ENCODE peak calls at places on chromosome 4, in ten cellular contexts. H, B, X, Y, S, Z, W, C, E and L are unnamed samples.

GRCh38 chr4:158255727-158256324 is 45.5 kb downstream of the TMEM144 start:
- DNase-seq in C (peak; percentile 69), E (no peak), S (no peak), Y (no peak), B (peak; percentile 61), Z (no peak), W (peak; percentile 70), H (peak; percentile 84), X (peak; percentile 61), L (no peak)

GRCh38 chr4:116400480-116400879 is 684.9 kb downstream of the TRAM1L1 start:
- DNase-seq in Y (no peak), W (no peak), X (peak; percentile 2), E (no peak), H (no peak), B (no peak), S (no peak), Z (no peak), C (no peak), L (no peak)

GRCh38 chr4:86891785-86892638 is at the start of gene C4orf36:
- DNase-seq in E (peak; percentile 41), B (peak; percentile 65), W (peak; percentile 18), C (peak; percentile 42), Y (no peak), X (peak; percentile 34), S (peak; percentile 79), H (no peak), Z (peak; percentile 88), L (peak; percentile 79)

GRCh38 chr4:48939785-48940184 is 33.2 kb upstream of the OCIAD2 start:
- DNase-seq in X (peak; percentile 88), B (no peak), Y (no peak), S (no peak), E (no peak), C (peak; percentile 93), W (peak; percentile 82), Z (no peak), H (peak; percentile 79), L (no peak)

GRCh38 chr4:38872620-38873019 is 5.0 kb downstream of the FAM114A1 start:
- DNase-seq in X (peak; percentile 73), B (no peak), S (peak; percentile 33), Z (no peak), C (no peak), H (peak; percentile 20), E (no peak), W (peak; percentile 77), Y (no peak), L (peak; percentile 42)

GRCh38 chr4:1216869-1217294 is 32.0 kb downstream of the CTBP1 start:
- DNase-seq in Z (no peak), W (no peak), Y (peak; percentile 79), B (no peak), S (no peak), X (no peak), E (peak; percentile 43), H (no peak), C (peak; percentile 52), L (peak; percentile 48)

GRCh38 chr4:77618383-77619241 is 13.0 kb downstream of the CXCL13 start:
- DNase-seq in C (peak; percentile 82), Z (no peak), E (peak; percentile 42), B (peak; percentile 87), X (peak; percentile 65), Y (peak; percentile 42), W (peak; percentile 58), S (peak; percentile 77), H (peak; percentile 79), L (peak; percentile 83)

GRCh38 chr4:138816883-138817282 is 198.7 kb upstream of the NOCT start:
- DNase-seq in X (no peak), W (no peak), Z (no peak), H (no peak), S (no peak), B (no peak), E (no peak), C (no peak), Y (no peak), L (no peak)

GRCh38 chr4:66294626-66295025 is 624.3 kb upstream of the EPHA5 start:
- DNase-seq in Z (no peak), S (no peak), Y (no peak), C (no peak), W (no peak), B (no peak), X (no peak), E (no peak), H (no peak), L (no peak)

GRCh38 chr4:56197387-56197786 is 189.9 kb downstream of the AASDH start:
- DNase-seq in Y (no peak), Z (no peak), H (no peak), W (no peak), S (no peak), B (no peak), C (no peak), E (no peak), X (peak; percentile 6), L (no peak)

GRCh38 chr4:173152104-173152503 is 16.5 kb upstream of the GALNT7 start:
- DNase-seq in C (no peak), W (no peak), Y (no peak), B (no peak), H (no peak), E (no peak), X (no peak), S (no peak), Z (no peak), L (no peak)

GRCh38 chr4:3420606-3420955 is 21.2 kb upstream of the HGFAC start:
- DNase-seq in Z (peak; percentile 39), B (no peak), C (no peak), W (no peak), E (no peak), X (no peak), Y (no peak), H (no peak), S (no peak), L (no peak)

GRCh38 chr4:149144060-149144459 is 671.6 kb downstream of the IQCM start:
- DNase-seq in E (no peak), Z (no peak), Y (no peak), S (no peak), W (no peak), X (no peak), C (no peak), H (no peak), B (no peak), L (no peak)

GRCh38 chr4:147863111-147863747 is 131.3 kb downstream of the ARHGAP10 start:
- DNase-seq in Z (no peak), W (no peak), X (no peak), S (no peak), E (no peak), B (no peak), Y (no peak), H (peak; percentile 57), C (peak; percentile 47), L (no peak)

GRCh38 chr4:171561419-171561818 is 251.8 kb upstream of the GALNTL6 start:
- DNase-seq in B (no peak), W (no peak), Z (no peak), H (no peak), S (no peak), X (no peak), C (no peak), Y (no peak), E (no peak), L (no peak)

GRCh38 chr4:6112606-6113290 is 87.6 kb downstream of the JAKMIP1 start:
- DNase-seq in H (no peak), Z (no peak), E (no peak), X (no peak), S (no peak), Y (no peak), C (no peak), B (no peak), W (no peak), L (peak; percentile 19)

GRCh38 chr4:73603854-73604584 is 16.2 kb downstream of the RASSF6 start:
- DNase-seq in C (no peak), H (peak; percentile 28), Y (no peak), S (no peak), E (no peak), B (no peak), X (peak; percentile 68), W (peak; percentile 6), Z (no peak), L (no peak)

GRCh38 chr4:66376396-66376795 is 706.1 kb upstream of the EPHA5 start:
- DNase-seq in H (peak; percentile 17), S (no peak), X (no peak), Z (no peak), E (no peak), W (no peak), B (no peak), C (no peak), Y (no peak), L (no peak)

GRCh38 chr4:174152717-174153466 is 130.6 kb downstream of the FBXO8 start:
- DNase-seq in C (no peak), B (no peak), Z (no peak), S (no peak), E (no peak), X (peak; percentile 7), W (no peak), H (no peak), Y (no peak), L (no peak)

GRCh38 chr4:87011340-87012034 is 76.7 kb downstream of the AFF1 start:
- DNase-seq in H (peak; percentile 91), Z (no peak), S (no peak), W (peak; percentile 89), E (no peak), Y (no peak), X (peak; percentile 97), B (peak; percentile 30), C (peak; percentile 92), L (no peak)

GRCh38 chr4:159141193-159141592 is 38.3 kb downstream of the RAPGEF2 start:
- DNase-seq in S (no peak), H (peak; percentile 19), C (no peak), Z (no peak), X (peak; percentile 35), Y (no peak), W (peak; percentile 79), B (no peak), E (no peak), L (no peak)

GRCh38 chr4:152289963-152290362 is 245.9 kb downstream of the FBXW7 start:
- DNase-seq in C (no peak), H (peak; percentile 77), S (no peak), X (no peak), Y (no peak), B (no peak), W (no peak), Z (no peak), E (no peak), L (no peak)

GRCh38 chr4:69057620-69058409 is 38.5 kb upstream of the UGT2B7 start:
- DNase-seq in E (no peak), W (peak; percentile 25), H (peak; percentile 56), B (peak; percentile 5), C (no peak), S (peak; percentile 34), Z (no peak), Y (no peak), X (peak; percentile 59), L (peak; percentile 32)

GRCh38 chr4:41294445-41295062 is 37.8 kb downstream of the UCHL1 start:
- DNase-seq in B (no peak), Y (no peak), E (no peak), S (no peak), H (no peak), Z (no peak), X (no peak), W (no peak), C (no peak), L (no peak)

GRCh38 chr4:60313616-60314015 is 886.5 kb upstream of the ADGRL3 start:
- DNase-seq in Z (no peak), B (no peak), S (no peak), X (no peak), W (peak; percentile 14), C (no peak), H (no peak), Y (no peak), E (no peak), L (no peak)

GRCh38 chr4:124501579-124501978 is 211.0 kb downstream of the ANKRD50 start:
- DNase-seq in H (no peak), X (no peak), S (no peak), Z (no peak), C (no peak), E (no peak), Y (no peak), B (no peak), W (no peak), L (no peak)

GRCh38 chr4:1309261-1310010 is 19.7 kb downstream of the MAEA start:
- DNase-seq in X (peak; percentile 98), Y (peak; percentile 67), S (peak; percentile 77), H (peak; percentile 92), Z (peak; percentile 91), W (peak; percentile 94), C (peak; percentile 68), E (peak; percentile 48), B (peak; percentile 93), L (peak; percentile 68)

GRCh38 chr4:2352171-2352570 is 66.3 kb downstream of the ZFYVE28 start:
- DNase-seq in W (no peak), H (no peak), X (no peak), E (no peak), Z (peak; percentile 28), S (peak; percentile 8), C (no peak), B (no peak), Y (no peak), L (no peak)